ENCODE peak calls at places on chromosomes 12 and 14, in ten cellular contexts. Z is nucleus accumbens; V is NCI-H524 treated with DMSO at 0.1 percent for 48 hours; Q is NCI-H460; K is CD8-positive, alpha-beta T cell; B is stimulated activated CD8-positive, alpha-beta memory T cell treated with anti-CD3 and anti-CD28 coated beads, Interleukin-2, amount 100 ng/mL, for 1 hour; L is NCI-H345; T is aorta; X is GM20000; G is NCI-H1105. J is an unnamed sample.

GRCh38 chr12:28059678-28060077 is 87.1 kb upstream of the PTHLH start:
- DNase-seq in K (no peak), B (no peak), L (no peak), Q (no peak), X (no peak), Z (no peak), V (no peak), T (no peak), G (no peak), J (no peak)

GRCh38 chr14:75987201-75987970 is 1.8 kb downstream of the IFT43 start:
- DNase-seq in T (no peak), V (no peak), L (no peak), B (no peak), Q (no peak), K (no peak), X (no peak), Z (no peak), G (no peak), J (no peak)

GRCh38 chr12:93266-94005 is 26.9 kb downstream of the IQSEC3 start:
- DNase-seq in L (no peak), Q (no peak), Z (no peak), X (no peak), V (no peak), B (no peak), G (no peak), T (no peak), K (no peak), J (no peak)

GRCh38 chr12:6684609-6685008 is 4.6 kb downstream of the ZNF384 start:
- DNase-seq in K (peak), Z (no peak), X (peak), B (no peak), L (peak), T (no peak), Q (peak), V (no peak), G (peak), J (no peak)

GRCh38 chr12:58247633-58248032 is 306.3 kb downstream of the ATP23 start:
- DNase-seq in K (no peak), G (no peak), T (no peak), Z (no peak), Q (no peak), L (no peak), B (no peak), V (peak), X (no peak), J (no peak)

GRCh38 chr12:105357162-105357691 is 26.7 kb downstream of the C12orf75 start:
- DNase-seq in Q (no peak), T (no peak), L (no peak), V (no peak), K (no peak), X (peak), Z (no peak), B (no peak), G (no peak), J (no peak)

GRCh38 chr14:63996575-63997220 is 143.9 kb downstream of the SYNE2 start:
- DNase-seq in Q (no peak), K (no peak), X (no peak), L (no peak), G (no peak), Z (no peak), B (no peak), T (no peak), V (no peak), J (no peak)

GRCh38 chr14:64971890-64972785 is at the start of gene RAB15:
- DNase-seq in Q (no peak), Z (no peak), V (no peak), T (peak), X (peak), L (peak), G (peak), K (peak), B (no peak), J (no peak)

GRCh38 chr14:94372021-94372605 is 16.3 kb downstream of the SERPINA1 start:
- DNase-seq in Z (no peak), T (no peak), B (no peak), K (no peak), L (no peak), V (no peak), G (no peak), X (no peak), Q (no peak), J (no peak)

GRCh38 chr12:79451988-79452387 is 238.8 kb downstream of the PAWR start:
- DNase-seq in X (no peak), L (peak), T (no peak), Z (no peak), Q (peak), V (no peak), B (no peak), G (no peak), K (no peak), J (no peak)

GRCh38 chr12:52005903-52006703 is 643 bp upstream of the TAMALIN start:
- DNase-seq in T (peak), K (peak), X (peak), B (no peak), G (no peak), Z (peak), Q (no peak), V (no peak), L (peak), J (no peak)

GRCh38 chr12:128259556-128260070 is 7.4 kb upstream of the TMEM132C start:
- DNase-seq in Q (peak), Z (peak), L (peak), K (no peak), X (peak), V (no peak), G (peak), B (no peak), T (no peak), J (peak)

GRCh38 chr12:56590237-56590830 is 39.8 kb downstream of the BAZ2A start:
- DNase-seq in T (no peak), V (no peak), B (no peak), Z (no peak), Q (peak), L (peak), G (no peak), X (peak), K (no peak), J (no peak)

GRCh38 chr12:2057041-2057792 is 4.4 kb downstream of the CACNA1C start:
- DNase-seq in X (peak), L (peak), Q (peak), V (no peak), Z (peak), K (peak), B (peak), G (peak), T (peak), J (peak)

GRCh38 chr12:116236148-116236731 is 41.3 kb downstream of the MED13L start:
- DNase-seq in B (peak), K (peak), L (peak), Z (peak), G (peak), T (no peak), Q (peak), V (no peak), X (peak), J (no peak)

GRCh38 chr12:32535260-32535999 is 136.1 kb downstream of the FGD4 start:
- DNase-seq in V (peak), Z (peak), K (no peak), X (no peak), G (peak), T (peak), B (no peak), Q (peak), L (peak), J (no peak)

GRCh38 chr14:90355540-90356518 is 24.1 kb upstream of the NRDE2 start:
- DNase-seq in T (no peak), V (no peak), K (no peak), Z (no peak), Q (no peak), X (no peak), L (no peak), B (no peak), G (no peak), J (no peak)

GRCh38 chr14:95885866-95886265 is 9.2 kb downstream of the TUNAR start:
- DNase-seq in Q (no peak), K (no peak), Z (no peak), B (no peak), X (no peak), V (no peak), T (no peak), G (no peak), L (no peak), J (no peak)

GRCh38 chr14:36767603-36768281 is 106.1 kb downstream of the PAX9 start:
- DNase-seq in Z (no peak), T (no peak), V (peak), G (peak), L (peak), B (no peak), K (no peak), X (no peak), Q (no peak), J (no peak)

GRCh38 chr12:92208613-92209121 is 63.0 kb upstream of the BTG1 start:
- DNase-seq in K (peak), Z (no peak), Q (peak), L (peak), T (no peak), B (no peak), V (peak), X (peak), G (no peak), J (no peak)

GRCh38 chr12:124130717-124131670 is 158.0 kb downstream of the ZNF664 start:
- DNase-seq in G (no peak), Z (no peak), X (peak), B (no peak), V (no peak), T (no peak), Q (no peak), L (peak), K (no peak), J (no peak)

GRCh38 chr12:59626382-59626781 is 30.6 kb downstream of the SLC16A7 start:
- DNase-seq in V (no peak), T (no peak), L (no peak), B (no peak), Q (peak), K (no peak), X (no peak), G (no peak), Z (no peak), J (no peak)

GRCh38 chr12:117450186-117450585 is 88.8 kb upstream of the NOS1 start:
- DNase-seq in Z (no peak), B (no peak), X (no peak), V (no peak), K (no peak), Q (no peak), T (no peak), L (no peak), G (no peak), J (no peak)

GRCh38 chr14:77000340-77001235 is 27.9 kb downstream of the IRF2BPL start:
- DNase-seq in V (no peak), X (peak), G (no peak), Q (no peak), B (no peak), Z (no peak), K (no peak), L (peak), T (no peak), J (no peak)

GRCh38 chr14:105167303-105168092 is 1.1 kb downstream of the JAG2 start:
- DNase-seq in G (no peak), B (no peak), Q (no peak), Z (no peak), T (no peak), V (no peak), L (no peak), K (no peak), X (no peak), J (no peak)

J was measured in NCI-H1048.